ENCODE peak calls at places on chromosomes 12 and 14, in seven cellular contexts. K is adipocyte; W is AG20443; E is Kasumi-1; R is stimulated activated CD4-positive, alpha-beta T cell treated with anti-CD3 and anti-CD28 coated beads, Interleukin-15, amount 100 ng/mL, for 24 hours; N is RPMI7951; M is hepatic stellate cell. L is an unnamed sample.

GRCh38 chr12:57584690-57585089 is 6.3 kb upstream of the PIP4K2C start:
- DNase-seq in K (no peak), W (no peak), E (no peak), R (no peak), N (no peak), M (no peak), L (no peak)

GRCh38 chr12:66367015-66367667 is 64.8 kb downstream of the HELB start:
- DNase-seq in K (no peak), W (no peak), E (no peak), R (no peak), N (no peak), M (no peak), L (no peak)

GRCh38 chr14:95948608-95949007 is 72.0 kb downstream of the TUNAR start:
- DNase-seq in K (no peak), W (no peak), E (no peak), R (no peak), N (no peak), M (no peak), L (no peak)

GRCh38 chr12:105888696-105889095 is 250.1 kb downstream of the NUAK1 start:
- DNase-seq in K (peak; percentile 33), W (peak; percentile 30), E (no peak), R (no peak), N (peak; percentile 64), M (peak; percentile 15), L (no peak)

GRCh38 chr12:56723889-56724659 is 1.0 kb downstream of the NACA start:
- DNase-seq in K (peak; percentile 90), W (peak; percentile 70), E (peak; percentile 29), R (no peak), N (peak; percentile 66), M (peak; percentile 60), L (peak; percentile 60)

GRCh38 chr14:64536488-64537245 is 3.9 kb upstream of the HSPA2 start:
- DNase-seq in K (peak; percentile 66), W (peak; percentile 20), E (no peak), R (no peak), N (peak; percentile 9), M (no peak), L (no peak)

GRCh38 chr12:123808167-123808566 is 46.1 kb downstream of the DNAH10 start:
- DNase-seq in K (peak; percentile 47), W (peak; percentile 66), E (peak; percentile 13), R (no peak), N (peak; percentile 43), M (peak; percentile 27), L (no peak)

GRCh38 chr14:105333020-105333490 is 18.5 kb downstream of the PACS2 start:
- DNase-seq in K (no peak), W (no peak), E (no peak), R (no peak), N (no peak), M (no peak), L (peak; percentile 48)

GRCh38 chr12:106112094-106112822 is 26.5 kb downstream of the NUAK1 start:
- DNase-seq in K (peak; percentile 65), W (no peak), E (no peak), R (no peak), N (peak; percentile 79), M (no peak), L (no peak)

GRCh38 chr12:106750524-106750923 is 24.0 kb upstream of the RIC8B start:
- DNase-seq in K (no peak), W (no peak), E (no peak), R (no peak), N (no peak), M (no peak), L (no peak)

GRCh38 chr12:124497039-124497438 is 70.4 kb downstream of the NCOR2 start:
- DNase-seq in K (peak; percentile 30), W (peak; percentile 79), E (no peak), R (no peak), N (no peak), M (no peak), L (no peak)

GRCh38 chr14:54048736-54049135 is 92.1 kb upstream of the BMP4 start:
- DNase-seq in K (no peak), W (no peak), E (no peak), R (no peak), N (no peak), M (no peak), L (no peak)

GRCh38 chr12:63930971-63931370 is 86.5 kb downstream of the SRGAP1 start:
- DNase-seq in K (peak; percentile 73), W (peak; percentile 49), E (no peak), R (no peak), N (no peak), M (peak; percentile 22), L (no peak)

GRCh38 chr12:106197906-106198623 is 49.8 kb downstream of the CKAP4 start:
- DNase-seq in K (peak; percentile 50), W (peak; percentile 43), E (no peak), R (no peak), N (peak; percentile 52), M (no peak), L (no peak)

GRCh38 chr12:49038291-49038955 is 19.8 kb upstream of the PRKAG1 start:
- DNase-seq in K (no peak), W (no peak), E (no peak), R (no peak), N (no peak), M (no peak), L (no peak)

GRCh38 chr12:3054993-3055711 is 22.0 kb upstream of the TSPAN9 start:
- DNase-seq in K (no peak), W (no peak), E (no peak), R (no peak), N (no peak), M (no peak), L (no peak)

GRCh38 chr14:101098641-101099040 is 195.1 kb upstream of the RTL1 start:
- DNase-seq in K (no peak), W (no peak), E (no peak), R (no peak), N (no peak), M (no peak), L (no peak)

GRCh38 chr12:13727707-13728147 is 253.7 kb downstream of the GRIN2B start:
- DNase-seq in K (no peak), W (no peak), E (no peak), R (no peak), N (peak; percentile 2), M (no peak), L (no peak)

GRCh38 chr12:89067436-89067835 is 284.9 kb downstream of the DUSP6 start:
- DNase-seq in K (peak; percentile 53), W (peak; percentile 67), E (no peak), R (no peak), N (peak; percentile 90), M (peak; percentile 30), L (no peak)

GRCh38 chr12:45989857-45990467 is 412 bp downstream of the SCAF11 start:
- DNase-seq in K (peak; percentile 77), W (peak; percentile 45), E (peak; percentile 77), R (peak; percentile 69), N (no peak), M (peak; percentile 34), L (peak; percentile 85)

GRCh38 chr14:104681689-104682074 is 7.7 kb upstream of the INF2 start:
- DNase-seq in K (peak; percentile 89), W (peak; percentile 87), E (no peak), R (no peak), N (peak; percentile 88), M (peak; percentile 96), L (peak; percentile 83)

GRCh38 chr14:79542121-79542520 is 669.2 kb downstream of the DIO2 start:
- DNase-seq in K (no peak), W (no peak), E (no peak), R (no peak), N (no peak), M (no peak), L (no peak)

GRCh38 chr14:74638970-74639369 is 26.9 kb upstream of the LTBP2 start:
- DNase-seq in K (peak; percentile 64), W (no peak), E (no peak), R (no peak), N (no peak), M (no peak), L (no peak)